ENCODE peak calls at places on chromosomes 16 and 17, in nine cellular contexts. A is ascending aorta, T is A549, V is tibial nerve, P is ovary, R is AG10803, J is psoas muscle, L is cardiac fibroblast, W is fibroblast of lung. H is an unnamed sample.

GRCh38 chr16:66399930-66400329 is 27.2 kb upstream of the BEAN1 start:
- DNase-seq in W (no peak), R (no peak), V (no peak), P (no peak), A (no peak), T (no peak), J (no peak), L (peak), H (peak)

GRCh38 chr17:32265192-32265895 is at the start of gene RHBDL3:
- DNase-seq in V (no peak), R (no peak), J (no peak), A (no peak), P (peak), W (no peak), L (no peak), T (no peak), H (no peak)

GRCh38 chr16:58501242-58502131 is 1.5 kb downstream of the NDRG4 start:
- DNase-seq in P (peak), W (peak), T (no peak), L (no peak), A (no peak), V (no peak), J (peak), R (no peak), H (no peak)

GRCh38 chr17:1365445-1366039 is 34.5 kb downstream of the YWHAE start:
- DNase-seq in P (peak), T (peak), L (peak), W (peak), J (no peak), R (peak), V (no peak), A (no peak), H (peak)

GRCh38 chr16:59633996-59634579 is 900.0 kb upstream of the GOT2 start:
- DNase-seq in R (peak), V (no peak), L (peak), A (no peak), P (no peak), T (peak), W (peak), J (no peak), H (peak)

GRCh38 chr16:83808573-83809014 is 816 bp downstream of the HSBP1 start:
- DNase-seq in J (no peak), V (no peak), W (no peak), L (no peak), A (no peak), P (no peak), R (no peak), T (no peak), H (no peak)

GRCh38 chr17:36949461-36949927 is 740 bp downstream of the AATF start:
- DNase-seq in R (no peak), L (no peak), P (no peak), W (peak), A (no peak), T (no peak), V (no peak), J (no peak), H (peak)

GRCh38 chr17:45050680-45051059 is 762 bp downstream of the DCAKD start:
- DNase-seq in T (peak), P (no peak), W (peak), V (no peak), R (no peak), L (no peak), A (no peak), J (no peak), H (peak)

GRCh38 chr16:21301168-21301894 is 23.2 kb upstream of the CRYM start:
- DNase-seq in R (peak), P (peak), J (peak), A (peak), W (peak), L (peak), V (peak), T (peak), H (peak)

GRCh38 chr16:5971106-5971505 is 873.5 kb upstream of the EEF2KMT start:
- DNase-seq in L (no peak), T (no peak), A (no peak), J (no peak), R (no peak), P (no peak), V (no peak), W (no peak), H (no peak)

GRCh38 chr17:78538033-78538776 is 39.0 kb downstream of the DNAH17 start:
- DNase-seq in V (no peak), P (no peak), T (no peak), A (no peak), L (no peak), R (no peak), W (no peak), J (no peak), H (no peak)

GRCh38 chr17:43309505-43310329 is 75.9 kb upstream of the RNU2-1 start:
- DNase-seq in P (peak), W (no peak), T (peak), R (no peak), J (no peak), A (no peak), L (no peak), V (no peak), H (no peak)

GRCh38 chr17:5121186-5121841 is 5.5 kb downstream of the USP6 start:
- DNase-seq in L (no peak), R (no peak), P (peak), A (no peak), V (no peak), T (no peak), J (no peak), W (no peak), H (no peak)

GRCh38 chr17:78329263-78330059 is 30.4 kb downstream of the SOCS3 start:
- DNase-seq in T (peak), R (peak), A (no peak), L (peak), P (peak), V (no peak), J (no peak), W (peak), H (peak)

GRCh38 chr17:34412022-34412421 is 49.0 kb upstream of the CCL1 start:
- DNase-seq in P (no peak), T (no peak), V (no peak), W (no peak), J (no peak), L (no peak), A (no peak), R (no peak), H (no peak)

GRCh38 chr17:58667934-58668597 is 23.8 kb downstream of the TEX14 start:
- DNase-seq in W (peak), V (no peak), L (no peak), A (no peak), J (no peak), T (peak), R (no peak), P (no peak), H (peak)

GRCh38 chr17:70752966-70753467 is 583.7 kb downstream of the KCNJ2 start:
- DNase-seq in A (no peak), T (no peak), J (no peak), P (no peak), V (no peak), R (no peak), W (no peak), L (no peak), H (no peak)

GRCh38 chr17:58277107-58277506 is 3.6 kb downstream of the MPO start:
- DNase-seq in P (no peak), L (peak), J (no peak), A (no peak), W (no peak), V (no peak), T (peak), R (peak), H (peak)

GRCh38 chr17:8896641-8897635 is 29.5 kb upstream of the PIK3R6 start:
- DNase-seq in P (no peak), A (no peak), L (no peak), J (no peak), T (no peak), R (no peak), W (no peak), V (no peak), H (no peak)

GRCh38 chr17:82457071-82457789 is 1.3 kb upstream of the NARF start:
- DNase-seq in R (no peak), T (no peak), L (peak), A (no peak), V (no peak), W (no peak), P (no peak), J (no peak), H (no peak)

GRCh38 chr17:5588584-5588983 is 4.3 kb upstream of the NLRP1 start:
- DNase-seq in L (no peak), R (no peak), T (no peak), P (no peak), W (no peak), J (no peak), V (no peak), A (no peak), H (no peak)

GRCh38 chr16:58933186-58933585 is 199.1 kb upstream of the GOT2 start:
- DNase-seq in P (no peak), A (no peak), R (no peak), J (no peak), W (no peak), T (no peak), V (no peak), L (no peak), H (no peak)

GRCh38 chr16:87824016-87824990 is 45.0 kb downstream of the SLC7A5 start:
- DNase-seq in W (no peak), V (no peak), A (no peak), T (peak), R (no peak), L (no peak), J (no peak), P (no peak), H (no peak)

DNA sequence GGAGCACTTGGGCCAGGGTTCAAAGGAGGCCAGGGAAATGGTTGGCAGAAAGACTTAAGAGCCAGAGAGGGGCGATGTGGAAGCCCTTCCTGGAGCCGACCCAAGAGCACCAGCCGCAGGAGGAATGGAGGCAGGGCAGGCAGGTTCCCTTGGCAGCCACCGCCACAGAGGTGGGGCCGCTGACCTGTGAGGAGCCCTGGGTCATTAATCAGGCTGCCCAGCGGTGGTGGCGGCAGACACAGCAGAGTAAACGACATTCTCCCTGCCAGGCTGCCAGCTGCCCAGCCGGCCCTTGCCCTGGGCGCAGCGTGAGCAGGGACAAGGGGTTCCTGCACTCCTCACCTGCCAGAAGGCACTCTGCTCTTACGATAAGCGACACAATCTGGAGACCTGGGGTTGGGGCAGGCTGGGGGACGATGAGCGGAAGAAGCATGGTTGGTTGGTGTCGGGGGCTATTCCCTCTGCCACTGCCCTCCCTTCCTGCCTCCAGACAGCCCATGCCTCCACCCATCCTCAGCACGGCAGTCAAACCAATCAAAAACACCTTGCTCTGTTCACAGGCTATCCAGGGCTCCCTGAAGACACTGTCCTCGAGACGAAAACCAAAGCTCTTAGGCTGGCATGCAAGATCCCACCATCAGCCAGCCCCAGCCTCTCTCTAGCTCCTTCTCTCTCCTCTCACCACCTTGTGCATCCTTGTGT is 40.9 kb downstream of the PLXDC1 start:
- DNase-seq in A (no peak), P (no peak), W (no peak), V (no peak), T (no peak), R (no peak), J (no peak), L (no peak), H (no peak)
- TF ChIP-seq CTCF in A (no peak), P (no peak), W (no peak), V (no peak), T (no peak), R (no peak), J (no peak), L (no peak), H (no peak)

GRCh38 chr17:29559640-29560039 is 7.2 kb downstream of the ABHD15 start:
- DNase-seq in V (no peak), P (no peak), J (no peak), R (no peak), W (no peak), A (no peak), T (no peak), L (no peak), H (no peak)

GRCh38 chr17:29563816-29564215 is 3.0 kb downstream of the ABHD15 start:
- DNase-seq in V (no peak), T (no peak), W (no peak), R (no peak), L (no peak), P (no peak), J (no peak), A (no peak), H (no peak)

GRCh38 chr17:29560306-29560705 is 6.5 kb downstream of the ABHD15 start:
- DNase-seq in R (no peak), T (no peak), V (no peak), W (no peak), A (no peak), L (no peak), J (no peak), P (no peak), H (no peak)

GRCh38 chr17:29562615-29563014 is 4.2 kb downstream of the ABHD15 start:
- DNase-seq in W (no peak), T (no peak), V (no peak), R (no peak), J (peak), A (no peak), L (no peak), P (no peak), H (no peak)

GRCh38 chr17:29561541-29562517 is 5.0 kb downstream of the ABHD15 start:
- DNase-seq in L (peak), T (no peak), W (no peak), A (no peak), J (peak), V (no peak), R (no peak), P (no peak), H (no peak)
- H3K4me3 ChIP-seq in L (no peak), T (no peak), W (no peak), A (no peak), J (no peak), V (no peak), R (no peak), P (no peak), H (no peak)

DNA sequence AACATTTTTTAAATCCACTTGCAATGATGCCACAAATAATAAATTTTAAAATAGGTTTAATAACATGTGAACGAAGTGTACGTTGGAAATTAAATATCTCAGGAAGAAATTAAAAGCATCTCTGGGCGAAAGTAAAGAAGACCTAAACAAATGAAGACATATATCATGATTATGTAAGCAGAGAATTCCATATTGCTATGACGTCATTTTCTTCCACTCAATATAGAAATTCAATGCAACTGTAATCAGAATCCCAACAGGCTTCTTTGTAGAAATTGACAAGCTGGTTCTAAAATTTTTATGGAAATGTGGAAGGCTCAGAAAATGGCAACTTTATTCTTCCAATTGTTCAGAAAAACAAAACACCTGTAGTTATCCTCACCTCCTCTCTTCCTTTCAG is 33.8 kb upstream of the RBFOX3 start:
- DNase-seq in P (no peak), T (no peak), J (no peak), R (no peak), A (no peak), L (no peak), V (no peak), W (no peak), H (no peak)
- TF ChIP-seq CTCF in P (no peak), T (no peak), J (no peak), R (no peak), A (no peak), L (no peak), V (no peak), W (no peak), H (no peak)

DNA sequence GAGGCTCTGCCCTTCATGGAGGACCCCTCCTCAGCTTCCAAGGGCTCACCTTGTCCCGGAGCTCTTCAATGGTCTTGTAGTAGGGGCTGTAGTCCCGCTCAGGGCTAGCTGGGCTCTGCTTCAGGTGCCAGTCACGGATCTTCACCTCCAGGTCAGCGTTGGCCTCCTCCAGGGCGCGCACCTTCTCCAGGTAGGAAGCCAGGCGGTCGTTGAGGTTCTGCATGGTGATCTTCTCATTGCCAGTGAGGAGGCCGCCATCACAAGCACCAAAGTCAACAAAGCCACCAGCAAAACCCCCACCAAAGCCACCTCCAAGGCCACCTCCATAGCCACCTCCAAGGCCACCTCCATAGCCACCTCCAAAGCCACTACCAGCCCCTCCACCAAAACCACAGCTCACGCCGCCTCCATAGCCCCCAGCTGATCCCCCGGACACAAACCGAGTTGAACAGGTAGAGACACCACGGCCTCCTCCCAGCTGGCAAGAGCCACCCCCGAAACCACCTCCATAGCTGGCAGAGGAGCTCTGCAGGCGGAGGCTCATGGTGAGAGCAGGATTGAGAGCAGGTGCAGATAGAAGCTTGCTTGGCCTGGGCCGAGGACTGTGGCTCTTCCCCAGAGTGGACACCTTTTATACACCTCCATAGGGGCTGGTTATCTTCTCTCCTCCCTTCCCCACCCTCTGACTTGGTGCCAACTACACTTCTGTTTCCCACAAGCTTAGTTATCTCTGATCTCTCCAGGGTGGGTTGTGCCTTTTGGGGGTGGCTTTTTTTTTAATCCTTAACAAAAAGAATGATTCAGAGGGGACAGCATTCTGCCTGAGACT is at the start of gene KRT13:
- DNase-seq in T (no peak), A (no peak), P (no peak), W (no peak), J (no peak), V (no peak), L (no peak), R (no peak), H (no peak)
- H3K4me3 ChIP-seq in T (no peak), A (no peak), P (no peak), W (no peak), J (no peak), V (no peak), L (no peak), R (no peak), H (no peak)

DNA sequence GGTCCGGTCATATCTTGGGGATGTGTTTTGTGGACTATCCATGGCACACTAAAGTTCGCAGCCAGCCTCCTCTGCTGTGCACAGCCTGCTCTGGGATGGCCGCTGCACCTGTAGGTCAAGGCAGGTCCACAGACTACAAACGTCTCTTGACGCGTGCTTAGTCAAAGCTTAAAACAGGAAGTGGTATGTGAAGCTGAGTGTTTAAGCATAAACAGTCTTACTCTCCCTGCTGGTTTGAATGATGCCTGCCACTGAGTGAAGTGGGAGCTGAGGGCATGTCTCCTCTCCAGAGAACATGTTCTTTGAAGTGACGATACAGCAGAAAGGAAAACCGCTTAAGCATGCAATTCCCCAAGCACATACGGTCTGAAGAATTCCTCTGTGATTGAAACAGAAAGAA is 365.6 kb downstream of the SLC39A11 start:
- DNase-seq in W (peak), R (no peak), P (no peak), L (no peak), V (no peak), A (no peak), T (no peak), J (no peak), H (peak)
- TF ChIP-seq CTCF in W (no peak), R (peak), P (no peak), L (no peak), V (no peak), A (no peak), T (no peak), J (no peak), H (no peak)

GRCh38 chr16:85901760-85902365 is 2.9 kb downstream of the IRF8 start:
- DNase-seq in W (no peak), T (no peak), A (no peak), J (no peak), V (no peak), L (no peak), P (no peak), R (no peak), H (no peak)

GRCh38 chr16:85901110-85901509 is 2.1 kb downstream of the IRF8 start:
- DNase-seq in V (no peak), L (no peak), P (no peak), R (no peak), W (no peak), A (no peak), J (no peak), T (no peak), H (no peak)

GRCh38 chr16:85905110-85906095 is 6.4 kb downstream of the IRF8 start:
- DNase-seq in R (no peak), P (no peak), V (no peak), L (no peak), J (no peak), A (no peak), W (no peak), T (no peak), H (no peak)

GRCh38 chr16:85902366-85903155 is 3.6 kb downstream of the IRF8 start:
- DNase-seq in A (no peak), P (no peak), T (no peak), L (no peak), W (no peak), R (no peak), V (no peak), J (no peak), H (no peak)

DNA sequence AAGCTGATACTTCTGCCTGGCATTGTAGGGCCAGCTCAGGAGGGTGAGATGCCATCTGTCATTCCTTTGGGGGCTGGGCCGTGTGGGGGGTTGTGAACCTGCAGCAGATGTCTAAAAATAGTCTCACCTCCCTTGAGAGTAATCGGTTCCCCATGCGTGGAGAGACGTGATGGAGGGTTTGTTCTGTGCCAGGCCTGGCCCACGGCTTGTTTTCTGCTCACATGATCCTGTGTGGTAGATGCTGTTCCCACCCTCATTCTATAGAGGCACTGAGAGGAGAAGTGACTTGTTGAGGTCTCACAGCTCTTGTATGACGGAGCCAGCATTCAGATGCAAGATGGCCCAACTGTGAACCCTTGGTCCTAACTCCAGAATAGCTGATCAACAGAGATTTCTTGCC is 4.6 kb downstream of the IRF8 start:
- DNase-seq in R (no peak), W (no peak), T (no peak), A (no peak), V (no peak), J (no peak), P (no peak), L (no peak), H (no peak)
- H3K4me3 ChIP-seq in R (no peak), W (no peak), T (no peak), A (no peak), V (no peak), J (no peak), P (no peak), L (no peak), H (no peak)

DNA sequence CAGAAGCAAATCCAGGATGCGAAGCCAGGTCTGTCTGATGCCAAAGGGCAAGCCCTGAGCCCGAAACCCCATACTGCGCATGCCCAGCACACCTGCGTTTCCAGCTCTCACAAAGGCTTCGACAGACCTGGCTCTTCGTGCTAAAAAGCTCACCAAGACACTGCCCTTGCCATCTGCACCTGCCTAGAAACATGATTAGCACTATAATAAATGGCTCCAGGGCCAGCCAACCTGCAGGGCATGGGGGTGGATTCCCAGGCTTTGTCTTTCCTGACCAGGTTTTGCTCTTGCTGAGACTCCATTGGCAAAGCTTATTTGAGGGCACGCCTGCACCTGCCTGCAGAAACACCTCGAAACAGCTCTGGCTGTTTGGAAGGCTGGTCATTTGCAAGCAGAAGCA is 14.4 kb upstream of the PLD6 start:
- DNase-seq in J (peak), V (no peak), R (no peak), L (no peak), T (no peak), P (no peak), A (no peak), W (no peak), H (no peak)
- TF ChIP-seq CTCF in J (no peak), V (no peak), R (no peak), L (no peak), T (no peak), P (no peak), A (no peak), W (no peak), H (no peak)